ENCODE peak calls at places on chromosomes 5 and 9, in nine cellular contexts. E, K, P, B, I, H, F, N and V are unnamed samples.

GRCh38 chr9:133604214-133604613 is 5.0 kb downstream of the FAM163B start:
- DNase-seq in E (no peak), K (no peak), P (peak), B (no peak), I (peak), H (peak), F (peak), N (no peak), V (no peak)

GRCh38 chr5:69415584-69415958 is 655 bp downstream of the MARVELD2 start:
- DNase-seq in E (no peak), K (peak), P (no peak), B (no peak), I (no peak), H (no peak), F (no peak), N (peak), V (no peak)

GRCh38 chr5:98775246-98775961 is 1.9 kb downstream of the RGMB start:
- DNase-seq in E (no peak), K (peak), P (no peak), B (no peak), I (no peak), H (no peak), F (no peak), N (no peak), V (no peak)

GRCh38 chr9:136769710-136770191 is 5.4 kb upstream of the LCN15 start:
- DNase-seq in E (no peak), K (peak), P (peak), B (no peak), I (peak), H (no peak), F (peak), N (peak), V (peak)

GRCh38 chr5:109859537-109859936 is 169.8 kb downstream of the MAN2A1 start:
- DNase-seq in E (peak), K (no peak), P (no peak), B (no peak), I (no peak), H (no peak), F (no peak), N (no peak), V (no peak)

GRCh38 chr9:131879531-131880290 is 139.8 kb upstream of the RAPGEF1 start:
- DNase-seq in E (no peak), K (no peak), P (no peak), B (no peak), I (no peak), H (no peak), F (no peak), N (no peak), V (no peak)

GRCh38 chr5:140673187-140673976 is at the start of gene DND1:
- DNase-seq in E (no peak), K (no peak), P (no peak), B (no peak), I (no peak), H (no peak), F (peak), N (no peak), V (no peak)

GRCh38 chr9:133931059-133931458 is 61.1 kb downstream of the VAV2 start:
- DNase-seq in E (no peak), K (no peak), P (no peak), B (no peak), I (peak), H (no peak), F (no peak), N (no peak), V (no peak)

GRCh38 chr9:571066-571465 is 270.4 kb upstream of the DMRT1 start:
- DNase-seq in E (no peak), K (no peak), P (no peak), B (no peak), I (peak), H (no peak), F (no peak), N (no peak), V (no peak)

GRCh38 chr9:71793386-71794105 is 25.2 kb upstream of the CEMIP2 start:
- DNase-seq in E (no peak), K (peak), P (no peak), B (no peak), I (no peak), H (no peak), F (peak), N (peak), V (peak)

GRCh38 chr9:38160613-38161215 is 91.7 kb upstream of the SHB start:
- DNase-seq in E (peak), K (peak), P (peak), B (peak), I (peak), H (peak), F (peak), N (peak), V (peak)

GRCh38 chr5:166251786-166252185 is 2039.7 kb upstream of the WWC1 start:
- DNase-seq in E (no peak), K (no peak), P (no peak), B (no peak), I (no peak), H (no peak), F (no peak), N (peak), V (no peak)

GRCh38 chr5:31217441-31217840 is 24.0 kb downstream of the CDH6 start:
- DNase-seq in E (no peak), K (no peak), P (no peak), B (no peak), I (no peak), H (no peak), F (no peak), N (no peak), V (no peak)

GRCh38 chr5:114055318-114055788 is 306.5 kb upstream of the KCNN2 start:
- DNase-seq in E (peak), K (peak), P (no peak), B (peak), I (peak), H (no peak), F (peak), N (no peak), V (peak)

GRCh38 chr9:130234340-130235260 is 31.0 kb upstream of the HMCN2 start:
- DNase-seq in E (peak), K (no peak), P (no peak), B (no peak), I (no peak), H (no peak), F (peak), N (peak), V (no peak)

GRCh38 chr9:136085815-136086212 is 9.3 kb downstream of the NACC2 start:
- DNase-seq in E (no peak), K (no peak), P (no peak), B (peak), I (no peak), H (no peak), F (no peak), N (no peak), V (no peak)

GRCh38 chr5:76790632-76791290 is 28.1 kb upstream of the F2RL1 start:
- DNase-seq in E (peak), K (no peak), P (no peak), B (peak), I (no peak), H (no peak), F (peak), N (peak), V (peak)

GRCh38 chr5:39662945-39663344 is 238.2 kb upstream of the DAB2 start:
- DNase-seq in E (no peak), K (no peak), P (no peak), B (no peak), I (no peak), H (no peak), F (no peak), N (no peak), V (no peak)

GRCh38 chr5:148540636-148541035 is 113.7 kb downstream of the HTR4 start:
- DNase-seq in E (no peak), K (no peak), P (no peak), B (no peak), I (no peak), H (no peak), F (no peak), N (no peak), V (no peak)

GRCh38 chr5:41787257-41787656 is 83.0 kb downstream of the OXCT1 start:
- DNase-seq in E (no peak), K (no peak), P (no peak), B (no peak), I (no peak), H (no peak), F (no peak), N (peak), V (peak)

GRCh38 chr9:72597181-72597517 is 75.7 kb downstream of the TMC1 start:
- DNase-seq in E (no peak), K (peak), P (no peak), B (no peak), I (no peak), H (no peak), F (no peak), N (no peak), V (peak)

GRCh38 chr9:127004946-127005769 is 90.6 kb downstream of the RALGPS1 start:
- DNase-seq in E (peak), K (no peak), P (peak), B (no peak), I (no peak), H (peak), F (peak), N (peak), V (no peak)

GRCh38 chr9:81626511-81626910 is 62.8 kb downstream of the TLE1 start:
- DNase-seq in E (peak), K (no peak), P (no peak), B (no peak), I (no peak), H (no peak), F (no peak), N (peak), V (no peak)

GRCh38 chr5:126837242-126837641 is 60.3 kb downstream of the LMNB1 start:
- DNase-seq in E (no peak), K (no peak), P (no peak), B (no peak), I (no peak), H (no peak), F (no peak), N (no peak), V (no peak)

GRCh38 chr5:148029131-148029530 is 34.6 kb upstream of the SPINK5 start:
- DNase-seq in E (no peak), K (no peak), P (no peak), B (no peak), I (no peak), H (no peak), F (no peak), N (no peak), V (no peak)

GRCh38 chr5:157549283-157549629 is 26.3 kb downstream of the ADAM19 start:
- DNase-seq in E (no peak), K (no peak), P (no peak), B (no peak), I (no peak), H (no peak), F (no peak), N (peak), V (no peak)

GRCh38 chr5:121915765-121916164 is 46.0 kb upstream of the SRFBP1 start:
- DNase-seq in E (no peak), K (no peak), P (no peak), B (no peak), I (no peak), H (no peak), F (no peak), N (no peak), V (no peak)

GRCh38 chr9:134404376-134405358 is 78.4 kb downstream of the RXRA start:
- DNase-seq in E (no peak), K (no peak), P (no peak), B (no peak), I (no peak), H (no peak), F (no peak), N (no peak), V (no peak)

GRCh38 chr9:4111233-4112000 is 188.5 kb downstream of the GLIS3 start:
- DNase-seq in E (peak), K (no peak), P (no peak), B (no peak), I (no peak), H (no peak), F (no peak), N (no peak), V (no peak)

GRCh38 chr5:64166201-64166959 is 737 bp downstream of the RNF180 start:
- DNase-seq in E (peak), K (peak), P (no peak), B (peak), I (peak), H (no peak), F (peak), N (peak), V (no peak)